ENCODE peak calls at places on chromosome 2, in nine cellular contexts. H is iPS-NIHi11; X is ovary; Q is CD4-positive, alpha-beta T cell; O is dorsolateral prefrontal cortex; Z is endothelial cell; C is foreskin fibroblast; R is astrocyte of the spinal cord; J is AG08395. S is an unnamed sample.

GRCh38 chr2:104078431-104079157 is 775.3 kb upstream of the POU3F3 start:
- DNase-seq in H (peak; percentile 16), X (no peak), Q (no peak), O (no peak), Z (no peak), C (no peak), R (no peak), J (no peak), S (no peak)

GRCh38 chr2:44201648-44202047 is 33.0 kb downstream of the PPM1B start:
- DNase-seq in H (no peak), X (no peak), Q (no peak), O (no peak), Z (no peak), C (peak; percentile 6), R (no peak), J (no peak), S (no peak)

GRCh38 chr2:120734930-120735611 is 597 bp upstream of the GLI2 start:
- DNase-seq in H (no peak), X (peak; percentile 58), Q (no peak), O (no peak), Z (no peak), C (peak; percentile 57), R (no peak), J (no peak), S (no peak)

GRCh38 chr2:55936351-55936750 is 12.8 kb upstream of the EFEMP1 start:
- DNase-seq in H (no peak), X (no peak), Q (no peak), O (no peak), Z (no peak), C (peak; percentile 15), R (no peak), J (no peak), S (no peak)

GRCh38 chr2:217802261-217802660 is 200.5 kb downstream of the TNS1 start:
- DNase-seq in H (no peak), X (peak; percentile 36), Q (no peak), O (no peak), Z (no peak), C (no peak), R (no peak), J (no peak), S (no peak)

GRCh38 chr2:214315324-214315723 is 95.5 kb upstream of the VWC2L start:
- DNase-seq in H (no peak), X (no peak), Q (no peak), O (no peak), Z (no peak), C (no peak), R (no peak), J (no peak), S (no peak)

GRCh38 chr2:68727698-68728375 is 6.8 kb upstream of the ARHGAP25 start:
- DNase-seq in H (no peak), X (no peak), Q (no peak), O (no peak), Z (no peak), C (peak; percentile 48), R (peak; percentile 71), J (peak; percentile 56), S (no peak)

GRCh38 chr2:98875081-98875728 is 60.8 kb downstream of the CRACDL start:
- DNase-seq in H (no peak), X (no peak), Q (no peak), O (no peak), Z (no peak), C (no peak), R (no peak), J (no peak), S (no peak)

GRCh38 chr2:65781756-65782155 is 349.4 kb upstream of the SPRED2 start:
- DNase-seq in H (no peak), X (no peak), Q (no peak), O (no peak), Z (no peak), C (no peak), R (no peak), J (no peak), S (no peak)

GRCh38 chr2:72778410-72778809 is 47.4 kb downstream of the EXOC6B start:
- DNase-seq in H (no peak), X (no peak), Q (no peak), O (no peak), Z (no peak), C (peak; percentile 55), R (peak; percentile 33), J (peak; percentile 47), S (no peak)

GRCh38 chr2:125224830-125225229 is 1199.7 kb downstream of the CNTNAP5 start:
- DNase-seq in H (no peak), X (no peak), Q (no peak), O (no peak), Z (no peak), C (no peak), R (no peak), J (no peak), S (no peak)

GRCh38 chr2:164599954-164600589 is 21.2 kb downstream of the GRB14 start:
- DNase-seq in H (peak; percentile 59), X (no peak), Q (no peak), O (no peak), Z (peak; percentile 73), C (peak; percentile 77), R (peak; percentile 80), J (peak; percentile 70), S (peak; percentile 27)

GRCh38 chr2:35365859-35366258 is 989.7 kb upstream of the CRIM1 start:
- DNase-seq in H (no peak), X (no peak), Q (no peak), O (no peak), Z (no peak), C (no peak), R (no peak), J (no peak), S (no peak)